ENCODE peak calls at places on chromosomes 1 and 21, in seven cellular contexts. A is cardiac muscle cell, Q is IMR-90, O is foreskin keratinocyte, R is lower lobe of right lung, M is neural crest cell, P is ovary. J is an unnamed sample.

GRCh38 chr21:46080171-46081021 is 17.5 kb upstream of the COL6A2 start:
- DNase-seq in A (peak; percentile 54), Q (no peak), O (no peak), R (peak; percentile 47), M (no peak), P (peak; percentile 30), J (no peak)

GRCh38 chr1:97209381-97209780 is 487.8 kb downstream of the PTBP2 start:
- DNase-seq in A (no peak), Q (peak; percentile 9), O (no peak), R (no peak), M (no peak), P (no peak), J (no peak)

GRCh38 chr1:43554444-43554992 is 23.8 kb downstream of the PTPRF start:
- DNase-seq in A (peak; percentile 59), Q (peak; percentile 50), O (no peak), R (no peak), M (no peak), P (no peak), J (no peak)

GRCh38 chr1:110412576-110412975 is 5.1 kb upstream of the LAMTOR5 start:
- DNase-seq in A (peak; percentile 85), Q (peak; percentile 63), O (no peak), R (peak; percentile 75), M (peak; percentile 64), P (peak; percentile 90), J (peak; percentile 48)

GRCh38 chr1:171902527-171902926 is 61.2 kb downstream of the DNM3 start:
- DNase-seq in A (no peak), Q (no peak), O (peak; percentile 79), R (no peak), M (no peak), P (no peak), J (no peak)

GRCh38 chr1:2801046-2801445 is 447 bp downstream of the TTC34 start:
- DNase-seq in A (no peak), Q (no peak), O (no peak), R (no peak), M (no peak), P (no peak), J (no peak)

GRCh38 chr1:63892632-63893395 is 119.0 kb downstream of the ROR1 start:
- DNase-seq in A (peak; percentile 52), Q (peak; percentile 76), O (no peak), R (no peak), M (no peak), P (no peak), J (no peak)

GRCh38 chr1:243535014-243535413 is 279.2 kb downstream of the SDCCAG8 start:
- DNase-seq in A (no peak), Q (no peak), O (no peak), R (no peak), M (no peak), P (no peak), J (no peak)

GRCh38 chr1:243732627-243733026 is 117.4 kb downstream of the AKT3 start:
- DNase-seq in A (no peak), Q (no peak), O (no peak), R (no peak), M (no peak), P (no peak), J (no peak)

GRCh38 chr1:57843760-57844159 is 419.9 kb upstream of the DAB1 start:
- DNase-seq in A (peak; percentile 62), Q (no peak), O (peak; percentile 82), R (no peak), M (no peak), P (no peak), J (no peak)

GRCh38 chr21:45223236-45223992 is 64.3 kb downstream of the POFUT2 start:
- DNase-seq in A (no peak), Q (no peak), O (no peak), R (no peak), M (no peak), P (no peak), J (no peak)

GRCh38 chr1:174659823-174660222 is 212.1 kb downstream of the GPR52 start:
- DNase-seq in A (peak; percentile 5), Q (peak; percentile 61), O (peak; percentile 85), R (no peak), M (no peak), P (no peak), J (no peak)

GRCh38 chr21:26159869-26160268 is 10.7 kb downstream of the APP start:
- DNase-seq in A (no peak), Q (peak; percentile 27), O (no peak), R (no peak), M (no peak), P (no peak), J (no peak)

GRCh38 chr1:29282135-29282923 is 46.0 kb downstream of the PTPRU start:
- DNase-seq in A (no peak), Q (no peak), O (no peak), R (no peak), M (no peak), P (no peak), J (no peak)

GRCh38 chr1:226685196-226685820 is 53.8 kb downstream of the ITPKB start:
- DNase-seq in A (no peak), Q (no peak), O (no peak), R (no peak), M (no peak), P (no peak), J (no peak)

GRCh38 chr21:45289655-45290515 is 2.2 kb upstream of the POFUT2 start:
- DNase-seq in A (no peak), Q (peak; percentile 48), O (no peak), R (peak; percentile 20), M (no peak), P (no peak), J (no peak)

GRCh38 chr1:21594935-21595897 is 73.9 kb downstream of the RAP1GAP start:
- DNase-seq in A (peak; percentile 62), Q (peak; percentile 36), O (no peak), R (peak; percentile 86), M (peak; percentile 63), P (peak; percentile 26), J (peak; percentile 16)

GRCh38 chr1:114154963-114155322 is 1.3 kb upstream of the SYT6 start:
- DNase-seq in A (peak; percentile 17), Q (no peak), O (no peak), R (no peak), M (peak; percentile 44), P (no peak), J (no peak)

GRCh38 chr1:94280541-94280940 is 43.2 kb upstream of the ARHGAP29 start:
- DNase-seq in A (no peak), Q (no peak), O (no peak), R (no peak), M (no peak), P (no peak), J (no peak)

GRCh38 chr1:48556161-48556850 is 84.3 kb upstream of the SPATA6 start:
- DNase-seq in A (no peak), Q (no peak), O (no peak), R (no peak), M (no peak), P (no peak), J (no peak)

GRCh38 chr1:48552903-48553626 is 81.1 kb upstream of the SPATA6 start:
- DNase-seq in A (no peak), Q (no peak), O (no peak), R (no peak), M (no peak), P (no peak), J (no peak)

GRCh38 chr1:48547521-48547920 is 75.5 kb upstream of the SPATA6 start:
- DNase-seq in A (no peak), Q (no peak), O (no peak), R (no peak), M (no peak), P (no peak), J (no peak)

GRCh38 chr1:48555271-48555670 is 83.3 kb upstream of the SPATA6 start:
- DNase-seq in A (no peak), Q (no peak), O (peak; percentile 66), R (no peak), M (no peak), P (no peak), J (no peak)

DNA sequence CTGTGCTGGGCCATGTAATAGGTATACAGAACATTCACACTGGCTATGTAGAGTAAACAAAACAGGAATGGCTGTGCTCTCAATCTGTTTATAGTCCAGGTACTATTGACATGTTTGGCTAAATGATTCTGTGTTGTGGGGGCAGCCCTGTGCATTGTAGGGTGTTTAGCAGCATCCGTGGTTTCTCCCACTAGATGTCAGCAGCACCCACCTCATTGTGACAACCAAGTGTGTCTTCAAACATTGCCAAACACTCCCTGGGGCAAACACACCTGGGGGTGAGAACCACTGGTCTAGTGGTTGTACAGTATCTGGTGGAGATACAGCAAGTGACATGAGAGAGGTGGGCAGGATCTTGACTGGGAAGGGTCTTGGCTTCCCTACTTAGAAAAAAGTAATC is 80.4 kb upstream of the SPATA6 start:
- DNase-seq in A (peak; percentile 6), Q (no peak), O (no peak), R (no peak), M (no peak), P (no peak), J (no peak)
- TF ChIP-seq CTCF in A (peak; percentile 18), Q (peak; percentile 5), O (peak; percentile 66), R (peak; percentile 23), M (peak; percentile 37), P (no peak), J (no peak)

DNA sequence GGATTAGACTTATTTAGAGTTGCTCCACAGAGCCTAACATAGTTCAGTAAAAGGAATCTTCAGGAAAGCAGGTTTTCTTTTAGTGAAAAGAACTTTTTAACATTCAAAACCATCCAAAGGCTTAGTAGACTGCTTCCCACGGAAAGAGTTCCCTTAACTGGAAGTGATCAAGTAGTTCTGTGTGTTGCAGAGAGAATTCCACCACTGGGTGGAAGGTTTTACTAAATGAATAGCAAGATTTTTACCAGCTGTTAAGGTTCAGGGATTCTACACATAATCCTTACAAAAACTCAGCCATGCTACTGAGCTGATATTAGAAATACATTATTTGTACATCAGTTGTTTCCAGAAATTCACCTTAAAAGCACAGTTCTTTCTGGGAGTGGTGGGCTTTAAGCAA is 119.7 kb downstream of the GDAP2 start:
- DNase-seq in A (no peak), Q (peak; percentile 35), O (no peak), R (no peak), M (no peak), P (no peak), J (no peak)
- TF ChIP-seq CTCF in A (no peak), Q (no peak), O (no peak), R (no peak), M (no peak), P (no peak), J (no peak)

DNA sequence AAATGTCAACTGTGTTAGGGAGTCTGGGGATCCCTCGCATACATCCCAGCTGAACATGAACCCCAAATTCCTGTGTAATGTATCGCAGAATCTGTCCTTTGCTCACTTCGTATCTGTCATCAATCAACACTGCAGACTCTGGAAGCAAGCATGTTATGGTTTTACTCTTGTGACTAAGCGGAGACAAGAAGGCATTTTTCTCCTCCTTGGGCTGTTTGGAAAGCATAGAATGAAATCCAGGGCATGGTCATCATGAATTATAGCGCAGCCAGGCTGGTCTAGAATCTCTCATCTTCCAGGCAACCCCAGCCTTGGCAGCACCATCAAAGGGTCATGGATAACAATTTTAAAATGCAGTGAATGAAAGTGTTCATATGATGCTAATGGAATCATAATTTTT is 290.2 kb downstream of the KIF26B start:
- DNase-seq in A (no peak), Q (no peak), O (no peak), R (no peak), M (no peak), P (no peak), J (no peak)
- TF ChIP-seq CTCF in A (no peak), Q (no peak), O (no peak), R (no peak), M (no peak), P (no peak), J (no peak)

DNA sequence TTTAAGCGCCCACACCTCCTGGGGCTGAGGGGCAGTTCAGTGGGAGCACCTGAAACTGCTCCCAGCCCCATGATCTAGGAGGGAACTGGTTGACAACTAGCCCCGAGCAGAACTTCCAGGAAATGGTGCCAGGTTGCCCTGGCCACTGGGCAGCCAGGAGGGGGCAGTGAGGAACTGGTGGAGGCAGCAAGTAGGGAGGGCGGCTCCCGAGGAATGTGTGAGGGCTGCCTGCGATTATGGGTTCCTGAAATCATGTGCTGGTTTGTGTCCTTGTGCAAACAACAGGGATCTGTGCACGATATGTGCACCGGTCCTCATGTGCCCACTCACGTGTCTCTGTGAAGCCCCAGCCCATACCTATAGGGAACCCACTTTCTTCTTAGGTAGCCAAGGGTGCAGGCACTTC is 9.9 kb downstream of the GPR3 start:
- DNase-seq in A (peak; percentile 77), Q (peak; percentile 55), O (no peak), R (peak; percentile 86), M (no peak), P (peak; percentile 72), J (no peak)
- TF ChIP-seq CTCF in A (peak; percentile 63), Q (peak; percentile 60), O (peak; percentile 66), R (peak; percentile 69), M (peak; percentile 46), P (no peak), J (no peak)